ENCODE peak calls at places on chromosomes 3 and 15, in nine cellular contexts. T is GM06990, O is AG09319, N is HL-60, J is stomach, G is HFFc6, S is tibial nerve, M is foreskin fibroblast, W is gastrocnemius medialis. U is an unnamed sample.

GRCh38 chr15:25059698-25060471 is 105.1 kb downstream of the SNRPN start:
- DNase-seq in N (no peak), G (no peak), O (no peak), J (no peak), W (no peak), M (no peak), T (no peak), S (no peak), U (no peak)

GRCh38 chr3:188993140-188993539 is 178.6 kb upstream of the TPRG1 start:
- DNase-seq in T (no peak), S (no peak), J (no peak), O (no peak), W (no peak), M (no peak), N (no peak), G (no peak), U (peak)

GRCh38 chr3:141335531-141336042 is 32.7 kb upstream of the ZBTB38 start:
- DNase-seq in O (no peak), M (peak), J (no peak), N (no peak), W (no peak), T (no peak), G (peak), S (no peak), U (no peak)

GRCh38 chr3:123346041-123346440 is 102.8 kb downstream of the ADCY5 start:
- DNase-seq in M (no peak), T (no peak), O (no peak), J (no peak), W (no peak), G (no peak), N (no peak), S (no peak), U (no peak)

GRCh38 chr15:40091861-40092415 is 16.7 kb downstream of the BMF start:
- DNase-seq in O (no peak), S (no peak), J (no peak), M (peak), G (no peak), W (no peak), T (no peak), N (no peak), U (no peak)

GRCh38 chr3:31776016-31776415 is 205.0 kb downstream of the OSBPL10 start:
- DNase-seq in O (no peak), T (no peak), G (no peak), J (no peak), M (peak), S (no peak), N (no peak), W (no peak), U (peak)

GRCh38 chr3:104575631-104576030 is 791.1 kb upstream of the ALCAM start:
- DNase-seq in O (no peak), S (no peak), W (no peak), J (no peak), T (no peak), M (no peak), G (no peak), N (no peak), U (no peak)

GRCh38 chr15:64911317-64912186 is at the start of gene ANKDD1A:
- DNase-seq in W (peak), N (no peak), T (peak), M (peak), S (peak), J (peak), O (no peak), G (no peak), U (peak)

GRCh38 chr3:153070153-153070868 is 91.7 kb upstream of the RAP2B start:
- DNase-seq in W (no peak), S (no peak), O (no peak), G (peak), T (no peak), N (no peak), J (no peak), M (peak), U (peak)

GRCh38 chr15:50542051-50542450 is 4.4 kb downstream of the USP50 start:
- DNase-seq in S (no peak), G (peak), N (no peak), T (no peak), O (peak), M (peak), W (no peak), J (no peak), U (no peak)

GRCh38 chr3:117101697-117102096 is 392.1 kb downstream of the TUSC7 start:
- DNase-seq in J (no peak), S (no peak), T (no peak), N (no peak), M (peak), G (no peak), O (no peak), W (no peak), U (no peak)

GRCh38 chr3:156488771-156489170 is 66.1 kb downstream of the SSR3 start:
- DNase-seq in S (no peak), J (no peak), N (no peak), M (peak), G (peak), O (no peak), T (no peak), W (no peak), U (no peak)

GRCh38 chr3:129557737-129558037 is 14.7 kb downstream of the H1-8 start:
- DNase-seq in O (no peak), T (no peak), M (no peak), N (no peak), W (no peak), S (no peak), G (no peak), J (no peak), U (no peak)

GRCh38 chr15:33209575-33210519 is 15.3 kb upstream of the FMN1 start:
- DNase-seq in O (no peak), M (no peak), N (peak), T (no peak), S (no peak), W (no peak), J (no peak), G (no peak), U (no peak)

GRCh38 chr3:130276203-130276803 is 69.2 kb upstream of the COL6A5 start:
- DNase-seq in M (peak), O (peak), W (no peak), N (peak), G (peak), S (no peak), J (no peak), T (no peak), U (peak)

DNA sequence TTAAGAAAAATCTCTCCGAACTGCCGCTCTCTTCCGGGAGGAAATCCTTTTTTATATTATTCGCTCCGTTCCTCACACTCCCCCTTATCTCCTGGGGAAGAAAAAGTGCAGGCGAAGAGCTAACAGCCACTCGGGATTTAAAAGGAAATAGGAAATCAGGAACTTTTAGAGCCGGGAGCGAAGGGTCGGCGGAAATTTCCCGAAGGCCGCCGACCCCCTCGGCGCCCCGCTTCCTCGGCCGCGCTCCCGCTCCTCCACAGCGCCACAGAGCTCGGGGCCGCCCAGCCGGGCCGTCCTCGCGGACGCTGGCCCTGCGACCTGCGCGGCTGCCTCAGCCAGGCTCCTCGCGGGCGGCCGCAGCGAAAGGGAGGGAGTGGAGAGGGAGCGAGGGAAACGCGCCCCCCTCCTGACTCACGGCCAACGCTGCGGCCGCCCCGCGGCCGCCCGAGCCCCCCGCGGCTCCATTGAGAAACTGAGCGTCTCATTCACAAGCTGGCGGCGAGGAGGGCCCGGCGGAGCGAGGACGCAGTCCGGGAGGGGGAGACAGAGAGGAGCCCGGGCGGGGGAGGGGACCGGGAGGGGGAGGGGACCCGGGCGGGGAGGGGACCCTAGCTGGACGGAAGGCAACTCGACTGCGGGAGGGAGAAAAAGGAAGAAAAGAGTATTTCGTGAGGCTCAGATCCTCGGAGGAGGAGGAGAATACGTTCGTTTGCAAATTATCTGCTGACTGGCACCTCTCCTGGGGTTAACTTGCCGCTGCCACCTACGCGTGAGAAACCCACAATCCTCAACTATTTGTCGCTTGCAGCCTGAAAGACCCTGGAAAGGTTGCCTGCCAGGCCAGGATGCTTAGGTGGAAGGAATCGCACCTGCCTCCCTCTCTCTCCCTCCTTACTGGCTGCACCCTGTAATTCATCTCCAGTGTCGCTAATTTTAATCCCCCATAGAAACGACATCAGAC is at the start of gene PTPN9:
- DNase-seq in T (peak), G (peak), S (peak), M (peak), N (peak), W (peak), J (peak), O (peak), U (peak)
- TF ChIP-seq CTCF in T (peak), G (peak), S (peak), M (peak), N (no peak), W (no peak), J (no peak), O (peak), U (peak)

GRCh38 chr3:137347132-137347531 is 389.3 kb downstream of the IL20RB start:
- DNase-seq in M (no peak), O (no peak), S (no peak), G (no peak), W (no peak), T (no peak), J (no peak), N (no peak), U (no peak)
- TF ChIP-seq CTCF in M (no peak), O (no peak), S (no peak), G (no peak), W (no peak), T (peak), J (no peak), N (no peak), U (no peak)

DNA sequence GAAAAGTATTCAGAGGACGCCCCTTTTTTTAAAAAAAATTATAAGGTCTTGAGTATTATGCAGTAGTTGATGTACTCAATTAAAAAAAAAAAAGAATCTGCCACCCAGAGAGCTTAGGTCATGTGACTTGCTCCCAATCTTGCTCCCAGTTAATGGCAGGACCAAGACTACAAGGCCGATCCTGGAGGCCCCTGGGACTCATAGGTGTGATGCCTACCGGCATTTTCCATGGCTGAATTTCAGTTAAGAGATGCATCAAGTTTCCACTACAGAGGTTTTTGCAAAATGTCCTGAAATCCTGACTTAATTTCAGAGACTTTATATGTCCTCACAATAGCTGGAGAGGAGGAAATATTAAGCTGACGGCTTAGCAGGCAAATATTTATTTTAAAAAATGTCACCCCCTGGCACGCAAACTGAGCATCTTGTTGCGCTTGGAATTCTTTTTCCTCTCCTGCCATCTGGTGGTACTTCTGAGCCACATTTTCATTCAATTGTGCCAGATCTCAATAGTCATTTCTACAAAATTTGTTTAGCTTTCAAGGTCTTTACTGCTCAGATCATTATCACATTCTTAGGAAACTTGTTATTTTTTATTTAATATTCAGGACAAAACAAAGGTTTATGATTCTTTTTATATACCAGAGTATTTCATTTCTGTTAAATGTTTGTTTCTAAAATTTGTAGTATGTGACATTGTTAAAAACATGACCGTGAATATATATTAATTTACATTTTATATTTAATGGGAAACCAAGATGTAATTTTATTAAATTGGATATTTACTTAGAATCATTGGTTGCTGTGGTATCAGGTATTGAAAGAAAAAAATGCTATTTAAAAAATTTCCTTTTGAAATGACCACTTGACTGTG is 189.1 kb upstream of the THRB start:
- DNase-seq in G (peak), O (peak), T (no peak), S (no peak), N (peak), J (no peak), W (no peak), M (peak), U (peak)
- TF ChIP-seq CTCF in G (peak), O (peak), T (peak), S (peak), N (peak), J (peak), W (peak), M (peak), U (peak)

GRCh38 chr15:77782691-77783090 is 150.0 kb upstream of the LINGO1 start:
- DNase-seq in N (no peak), J (no peak), S (no peak), W (no peak), G (no peak), M (no peak), O (no peak), T (no peak), U (no peak)

GRCh38 chr15:77783636-77784035 is 150.9 kb upstream of the LINGO1 start:
- DNase-seq in M (no peak), G (no peak), J (no peak), T (no peak), W (no peak), N (no peak), S (no peak), O (no peak), U (no peak)

GRCh38 chr15:77786956-77787355 is 154.2 kb upstream of the LINGO1 start:
- DNase-seq in T (no peak), O (no peak), M (no peak), N (no peak), W (no peak), J (no peak), S (no peak), G (no peak), U (no peak)

GRCh38 chr15:77786181-77786890 is 153.6 kb upstream of the LINGO1 start:
- DNase-seq in N (no peak), O (no peak), T (no peak), W (no peak), J (no peak), G (no peak), S (no peak), M (no peak), U (no peak)

DNA sequence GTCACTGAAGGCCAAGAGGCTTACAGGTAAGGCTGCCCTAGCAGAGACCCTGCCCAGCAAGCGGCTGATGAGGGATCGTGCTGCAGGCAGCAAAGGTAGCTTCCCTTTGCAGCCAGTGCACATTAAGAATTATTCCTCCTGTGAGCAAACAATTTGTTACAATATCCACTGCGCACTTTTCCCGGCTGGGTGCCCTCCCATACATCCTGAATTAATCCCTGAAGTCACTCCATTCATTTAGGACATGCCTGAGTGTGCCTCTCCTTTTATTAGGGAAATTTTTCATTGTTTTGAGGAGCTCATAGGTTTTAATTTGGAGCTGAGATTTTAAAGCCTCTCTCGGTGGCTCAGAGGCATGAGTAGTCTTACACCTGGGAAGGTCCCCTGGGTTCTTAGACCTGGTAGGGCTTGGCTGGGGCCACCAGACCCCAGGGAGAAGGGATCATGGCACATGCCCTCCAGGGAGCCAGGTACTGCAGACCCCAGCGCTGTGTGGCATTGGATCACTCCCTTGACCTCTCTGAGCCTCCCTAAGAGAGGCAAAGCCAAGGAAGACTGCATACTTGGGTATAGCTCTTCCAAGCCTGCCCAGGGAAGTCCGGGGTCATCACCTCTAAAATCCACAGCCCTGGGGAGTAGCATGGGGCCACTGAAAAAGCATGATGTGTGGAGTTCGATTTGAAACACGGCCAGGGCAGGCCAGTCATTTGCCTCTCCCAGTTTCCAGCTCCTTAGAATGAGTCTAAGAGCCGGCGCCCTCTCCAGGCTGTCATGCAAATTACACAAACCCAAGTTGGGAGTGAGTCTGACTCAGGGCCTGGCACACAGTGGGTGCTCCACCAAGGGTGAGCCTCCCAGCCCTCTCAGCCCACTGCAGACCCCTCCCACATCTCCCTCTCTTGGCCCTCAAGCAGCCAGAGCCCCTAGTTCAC is 151.9 kb upstream of the LINGO1 start:
- DNase-seq in G (peak), O (no peak), N (peak), W (no peak), S (no peak), T (no peak), M (peak), J (no peak), U (peak)
- TF ChIP-seq CTCF in G (peak), O (peak), N (no peak), W (no peak), S (no peak), T (peak), M (peak), J (no peak), U (peak)

GRCh38 chr3:94089126-94089525 is 26.3 kb downstream of the NSUN3 start:
- DNase-seq in T (no peak), O (no peak), N (no peak), W (no peak), J (no peak), M (no peak), G (no peak), S (no peak), U (no peak)

GRCh38 chr3:94081880-94082279 is 19.0 kb downstream of the NSUN3 start:
- DNase-seq in J (no peak), S (no peak), T (no peak), O (no peak), G (no peak), W (no peak), N (no peak), M (no peak), U (no peak)

GRCh38 chr3:94082412-94082937 is 19.6 kb downstream of the NSUN3 start:
- DNase-seq in S (no peak), T (no peak), N (no peak), W (no peak), M (no peak), G (no peak), J (no peak), O (no peak), U (no peak)

GRCh38 chr3:94083261-94083660 is 20.4 kb downstream of the NSUN3 start:
- DNase-seq in M (no peak), O (no peak), W (no peak), N (no peak), G (no peak), J (no peak), T (no peak), S (no peak), U (no peak)
- TF ChIP-seq CTCF in M (no peak), O (no peak), W (no peak), N (no peak), G (no peak), J (no peak), T (no peak), S (no peak), U (no peak)

DNA sequence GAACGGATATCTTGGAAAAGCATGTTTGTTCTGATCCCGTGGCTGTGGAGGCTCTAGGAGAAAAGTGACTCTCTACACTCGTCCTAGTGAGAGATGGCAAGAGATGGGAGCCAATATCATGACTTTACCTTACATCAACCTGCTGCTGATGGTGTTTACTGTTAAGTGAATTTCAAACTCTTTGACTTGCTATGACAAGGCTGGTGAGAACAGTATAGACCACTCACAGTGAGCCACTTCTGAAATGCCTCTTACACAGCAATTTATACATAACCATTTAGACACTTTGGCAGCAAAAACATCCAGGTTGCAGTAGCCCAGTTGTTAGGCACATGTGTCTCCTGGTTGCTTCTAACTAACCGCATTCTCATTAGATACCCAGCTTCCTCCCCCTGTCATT is 43.3 kb downstream of the IL5RA start:
- DNase-seq in O (no peak), T (no peak), M (no peak), G (no peak), J (no peak), S (no peak), W (no peak), N (no peak), U (no peak)
- TF ChIP-seq CTCF in O (no peak), T (no peak), M (no peak), G (no peak), J (no peak), S (no peak), W (no peak), N (no peak), U (no peak)

GRCh38 chr3:45048244-45048643 is 22.1 kb downstream of the CLEC3B start:
- DNase-seq in S (no peak), G (peak), W (no peak), T (no peak), M (peak), J (no peak), O (no peak), N (no peak), U (no peak)

GRCh38 chr3:45042162-45042561 is 16.1 kb downstream of the CLEC3B start:
- DNase-seq in G (no peak), W (no peak), O (no peak), J (no peak), M (no peak), S (no peak), N (no peak), T (no peak), U (no peak)

GRCh38 chr3:45038096-45038455 is 12.0 kb downstream of the CLEC3B start:
- DNase-seq in O (no peak), G (no peak), N (no peak), J (no peak), W (no peak), M (no peak), S (no peak), T (no peak), U (no peak)

GRCh38 chr3:45041666-45042065 is 15.6 kb downstream of the CLEC3B start:
- DNase-seq in J (no peak), T (no peak), G (no peak), N (no peak), S (no peak), W (no peak), M (peak), O (no peak), U (no peak)

GRCh38 chr3:45043715-45044299 is 17.7 kb downstream of the CLEC3B start:
- DNase-seq in T (no peak), J (no peak), N (no peak), W (no peak), G (peak), S (no peak), O (peak), M (peak), U (peak)
- TF ChIP-seq CTCF in T (no peak), J (no peak), N (no peak), W (no peak), G (peak), S (no peak), O (peak), M (peak), U (no peak)

U was measured in MCF 10A.